ENCODE peak calls at places on chromosomes 13 and 19, in four cellular contexts. G is K562, R is IMR-90, S is PC-9. K is an unnamed sample. For H3K27me3, the result is how much of the 10 kb centered on the place peaks cover.

GRCh38 chr13:113989585-113990300 is 15.9 kb upstream of the C13orf46 start:
- DNase-seq in G (no peak), R (no peak), S (no peak), K (no peak)

GRCh38 chr19:39413903-39414608 is 1.6 kb downstream of the PLEKHG2 start:
- DNase-seq in G (peak), R (peak), S (peak), K (no peak)

GRCh38 chr19:52307275-52307674 is 10.3 kb downstream of the ZNF480 start:
- DNase-seq in G (peak), R (peak), S (no peak), K (no peak)

GRCh38 chr13:79194272-79194671 is 211.8 kb downstream of the RBM26 start:
- DNase-seq in G (no peak), R (no peak), S (no peak), K (no peak)

GRCh38 chr19:41095703-41096102 is 7.5 kb downstream of the CYP2A13 start:
- DNase-seq in G (peak), R (no peak), S (no peak), K (no peak)

GRCh38 chr13:40477623-40478608 is 188.5 kb downstream of the FOXO1 start:
- DNase-seq in G (no peak), R (no peak), S (no peak), K (no peak)

GRCh38 chr13:51645154-51645650 is 60.9 kb downstream of the WDFY2 start:
- DNase-seq in G (no peak), R (peak), S (peak), K (no peak)

GRCh38 chr19:15248106-15248505 is 15.9 kb upstream of the EPHX3 start:
- DNase-seq in G (no peak), R (peak), S (no peak), K (no peak)

GRCh38 chr19:682678-683320 is 6.6 kb downstream of the FSTL3 start:
- DNase-seq in G (no peak), R (no peak), S (no peak), K (no peak)

GRCh38 chr19:10270616-10271394 is at the start of gene ICAM1:
- DNase-seq in G (peak), R (peak), S (peak), K (no peak)

GRCh38 chr13:114059428-114059827 is 73.0 kb downstream of the RASA3 start:
- DNase-seq in G (no peak), R (no peak), S (no peak), K (no peak)

GRCh38 chr19:8512115-8512967 is 1.6 kb downstream of the ZNF414 start:
- DNase-seq in G (peak), R (no peak), S (no peak), K (no peak)

GRCh38 chr13:62371737-62372136 is 956.1 kb upstream of the PCDH20 start:
- DNase-seq in G (no peak), R (no peak), S (no peak), K (no peak)

GRCh38 chr13:108574856-108575255 is 54.6 kb upstream of the MYO16 start:
- DNase-seq in G (no peak), R (no peak), S (no peak), K (no peak)

GRCh38 chr19:49631279-49631588 is 8.7 kb downstream of the RRAS start:
- DNase-seq in G (no peak), R (no peak), S (no peak), K (no peak)

GRCh38 chr13:23902975-23903905 is 5.9 kb upstream of the C1QTNF9B start:
- DNase-seq in G (no peak), R (no peak), S (no peak), K (no peak)

GRCh38 chr19:47615230-47615629 is 6.3 kb downstream of the BICRA start:
- DNase-seq in G (no peak), R (no peak), S (no peak), K (no peak)

GRCh38 chr13:113922412-113923118 is 51.3 kb downstream of the C13orf46 start:
- DNase-seq in G (no peak), R (no peak), S (no peak), K (no peak)

GRCh38 chr13:27270594-27271520 is at the start of gene RASL11A:
- DNase-seq in G (peak), R (peak), S (peak), K (no peak)

GRCh38 chr13:21676611-21677021 is 5.7 kb downstream of the FGF9 start:
- DNase-seq in G (peak), R (no peak), S (no peak), K (no peak)

GRCh38 chr19:35715355-35715809 is 2.4 kb upstream of the KMT2B start:
- DNase-seq in G (no peak), R (no peak), S (no peak), K (no peak)

GRCh38 chr19:6260912-6261636 is 18.7 kb downstream of the MLLT1 start:
- DNase-seq in G (peak), R (peak), S (peak), K (no peak)

GRCh38 chr19:43628646-43629326 is 9.4 kb upstream of the ZNF428 start:
- DNase-seq in G (no peak), R (no peak), S (no peak), K (no peak)

GRCh38 chr13:110017379-110017778 is 231.0 kb upstream of the IRS2 start:
- DNase-seq in G (no peak), R (peak), S (peak), K (peak)

GRCh38 chr19:38445362-38445761 is 11.9 kb downstream of the RYR1 start:
- DNase-seq in G (no peak), R (no peak), S (no peak), K (no peak)

GRCh38 chr19:797528-798414 is 519 bp downstream of the PTBP1 start:
- DNase-seq in G (peak), R (peak), S (peak), K (no peak)

GRCh38 chr13:43023244-43023931 is at the start of gene DNAJC15:
- DNase-seq in G (peak), R (peak), S (peak), K (no peak)

GRCh38 chr13:26460652-26461051 is 96.8 kb upstream of the WASF3 start:
- DNase-seq in G (no peak), R (peak), S (no peak), K (no peak)

GRCh38 chr19:18173054-18173571 is 500 bp upstream of the IFI30 start:
- DNase-seq in G (no peak), R (no peak), S (no peak), K (no peak)

GRCh38 chr13:95191821-95192220 is 109.4 kb downstream of the ABCC4 start:
- DNase-seq in G (peak), R (peak), S (peak), K (peak)

GRCh38 chr13:55977436-55977835 is 1163.3 kb upstream of the PRR20A start:
- DNase-seq in G (no peak), R (no peak), S (no peak), K (no peak)

GRCh38 chr13:76937416-76937815 is 10.9 kb upstream of the ACOD1 start:
- DNase-seq in G (no peak), R (peak), S (peak), K (peak)

GRCh38 chr13:111906816-111907215 is 160.1 kb upstream of the SOX1 start:
- DNase-seq in G (no peak), R (no peak), S (no peak), K (no peak)

DNA sequence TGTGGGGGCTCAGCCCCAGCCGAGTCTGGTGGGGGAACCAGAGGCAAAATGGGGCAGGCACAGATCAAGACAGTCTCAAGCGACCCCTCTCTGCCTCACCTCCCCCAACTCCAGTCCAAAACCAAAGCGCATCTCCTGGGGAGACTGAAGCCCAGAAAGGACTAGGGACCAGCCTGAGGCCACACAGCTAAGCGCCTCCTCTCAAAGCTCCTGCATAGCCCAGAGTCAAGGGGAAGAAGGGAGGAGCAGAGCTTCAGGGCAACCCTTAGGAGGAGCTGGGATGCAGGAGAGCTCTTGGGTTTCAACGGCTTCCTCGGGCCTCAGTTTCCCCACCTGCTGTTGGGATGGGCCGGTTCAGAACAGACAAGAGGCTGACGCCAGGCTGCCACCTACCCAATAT is 19.9 kb upstream of the SEMA6B start:
- DNase-seq in G (no peak), R (no peak), S (no peak), K (no peak)
- H3K27me3 ChIP-seq in G (under half), R (under half), S (under half), K (under half)

GRCh38 chr19:50741179-50741933 is 18.2 kb downstream of the CLEC11A start:
- DNase-seq in G (peak), R (no peak), S (no peak), K (no peak)

GRCh38 chr19:50739841-50740426 is 16.8 kb downstream of the CLEC11A start:
- DNase-seq in G (peak), R (no peak), S (no peak), K (no peak)

GRCh38 chr19:50739132-50739746 is 16.1 kb downstream of the CLEC11A start:
- DNase-seq in G (no peak), R (no peak), S (no peak), K (no peak)

GRCh38 chr19:50736338-50736737 is 13.2 kb downstream of the CLEC11A start:
- DNase-seq in G (no peak), R (no peak), S (no peak), K (no peak)

DNA sequence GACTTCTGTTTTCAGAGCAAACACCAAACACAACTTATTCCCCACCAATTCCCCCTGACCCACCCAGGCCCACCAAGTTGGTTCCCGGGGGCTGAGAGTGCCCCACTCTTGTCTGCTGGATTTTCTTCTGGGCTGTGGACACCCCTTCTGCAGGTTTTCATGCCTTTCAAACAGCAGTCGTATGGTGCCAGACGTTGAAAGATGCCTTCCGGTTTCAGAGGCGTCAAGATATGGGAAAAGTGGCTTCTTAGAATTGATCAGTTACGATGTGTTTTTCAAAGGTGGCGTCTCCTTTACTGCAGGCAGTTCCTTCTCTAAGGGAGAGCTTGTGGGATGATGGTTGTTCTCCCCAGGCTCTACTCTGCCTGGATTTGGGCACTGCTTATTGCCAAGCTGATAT is 12.7 kb downstream of the CLEC11A start:
- DNase-seq in G (no peak), R (no peak), S (no peak), K (no peak)
- H3K27me3 ChIP-seq in G (under half), R (under half), S (half or more), K (under half)

DNA sequence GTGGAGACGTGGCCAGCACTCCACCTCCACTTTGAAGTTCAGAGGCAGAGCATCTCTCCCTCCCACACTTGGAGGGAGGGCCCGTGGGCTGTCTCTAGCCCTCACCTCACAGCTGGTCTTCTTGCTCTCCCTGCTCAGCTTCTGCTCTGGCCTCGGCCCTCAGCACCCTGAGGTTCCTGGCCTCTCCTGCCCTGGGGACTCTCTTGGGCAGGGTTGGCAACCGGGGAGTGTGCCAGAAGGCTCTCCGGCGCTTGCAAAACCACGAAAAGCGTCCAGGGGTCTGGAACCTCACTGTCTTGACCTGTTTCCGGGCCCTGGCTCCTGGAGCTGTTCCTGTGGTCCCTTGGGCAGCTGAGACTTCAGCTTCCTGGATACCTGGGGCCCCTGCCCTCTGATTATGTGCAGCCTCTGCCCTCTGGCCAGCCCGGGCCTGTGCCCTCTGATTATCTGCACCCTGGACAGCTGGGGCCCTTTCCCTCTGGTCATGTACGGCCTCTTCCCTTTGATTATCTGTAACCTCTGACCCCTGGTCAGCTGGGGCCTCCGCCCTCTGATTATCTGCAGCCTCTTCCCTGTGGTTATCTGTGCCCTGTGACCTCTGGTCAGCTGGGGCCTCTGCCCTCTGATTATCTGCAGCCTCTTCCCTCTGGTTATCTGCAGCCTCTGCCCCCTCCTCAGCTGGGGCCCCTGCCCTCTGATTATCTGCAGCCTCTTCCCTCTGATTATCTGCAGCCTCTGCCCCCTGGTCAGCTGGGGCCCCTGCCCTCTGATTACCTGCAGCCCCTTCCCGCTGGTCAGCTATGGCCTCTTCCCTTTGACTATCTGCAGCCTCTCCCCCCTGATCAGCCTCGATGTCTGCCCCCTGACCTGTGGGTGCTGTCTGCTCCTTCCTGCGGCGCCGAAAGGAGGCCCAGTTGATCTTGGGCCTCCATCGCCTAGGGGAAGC is 2.0 kb downstream of the CCDC8 start:
- DNase-seq in G (peak), R (no peak), S (no peak), K (no peak)
- H3K27me3 ChIP-seq in G (under half), R (under half), S (under half), K (under half)

DNA sequence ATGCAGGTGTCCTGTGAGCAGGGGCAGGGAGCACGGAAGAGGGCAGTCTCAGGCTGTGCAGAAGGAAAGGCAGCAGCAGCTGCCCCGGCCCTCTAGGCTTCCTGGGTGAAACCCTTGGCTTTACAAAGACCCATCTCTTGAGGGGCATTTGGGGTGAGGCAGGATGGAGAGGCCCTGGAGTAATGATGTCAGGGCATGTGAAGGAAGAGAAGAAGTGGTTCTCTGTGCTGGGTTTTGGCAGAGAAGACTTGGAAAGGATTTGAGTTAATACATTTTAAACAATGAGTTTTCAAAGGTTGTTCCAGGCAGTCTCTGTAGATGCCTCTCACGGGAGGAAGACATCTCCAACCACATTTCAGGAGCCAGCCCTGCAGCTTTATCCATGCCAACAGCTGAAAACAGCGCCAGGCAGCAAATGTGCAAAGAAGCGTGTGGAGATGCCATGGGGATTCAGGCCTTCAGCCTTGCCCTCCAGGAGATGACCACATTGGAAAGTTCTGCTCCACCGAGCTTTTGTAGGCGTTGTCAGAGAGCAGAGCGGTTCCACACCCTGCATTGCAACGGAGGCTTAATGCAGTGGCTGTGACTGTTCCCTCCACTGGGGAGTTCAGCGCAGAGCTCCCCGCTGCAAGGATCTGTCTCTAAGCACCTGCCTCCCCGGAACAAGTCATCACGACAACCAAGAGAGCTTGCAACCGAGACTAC is 322.9 kb downstream of the UQCRFS1 start:
- DNase-seq in G (no peak), R (no peak), S (no peak), K (no peak)
- H3K27me3 ChIP-seq in G (under half), R (under half), S (half or more), K (under half)

DNA sequence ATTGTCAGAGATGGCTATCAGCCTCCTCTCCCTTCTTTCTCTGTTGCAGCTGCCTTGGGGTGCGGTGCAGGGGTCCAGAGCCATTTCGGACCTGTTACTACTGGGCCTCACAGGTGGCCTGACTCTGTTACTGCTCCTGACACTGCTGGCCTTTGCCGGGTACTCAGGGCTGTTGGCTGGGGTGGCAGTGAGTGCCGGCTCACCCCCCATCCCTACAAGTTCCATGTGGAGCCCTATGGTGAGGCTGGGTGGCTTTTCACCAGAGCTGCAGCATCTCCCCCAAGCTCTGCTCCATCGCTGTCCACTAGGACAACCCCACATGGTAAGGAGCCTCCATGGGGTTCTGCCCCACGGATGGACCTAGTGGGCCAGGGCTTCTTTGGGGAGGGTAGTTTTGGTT is 13.7 kb upstream of the ZNF492 start:
- DNase-seq in G (no peak), R (no peak), S (no peak), K (no peak)
- H3K27me3 ChIP-seq in G (under half), R (under half), S (under half), K (under half)

GRCh38 chr19:50688766-50689165 is 30.8 kb downstream of the SHANK1 start:
- DNase-seq in G (no peak), R (no peak), S (no peak), K (no peak)

GRCh38 chr19:50690439-50690838 is 29.2 kb downstream of the SHANK1 start:
- DNase-seq in G (no peak), R (no peak), S (no peak), K (no peak)

DNA sequence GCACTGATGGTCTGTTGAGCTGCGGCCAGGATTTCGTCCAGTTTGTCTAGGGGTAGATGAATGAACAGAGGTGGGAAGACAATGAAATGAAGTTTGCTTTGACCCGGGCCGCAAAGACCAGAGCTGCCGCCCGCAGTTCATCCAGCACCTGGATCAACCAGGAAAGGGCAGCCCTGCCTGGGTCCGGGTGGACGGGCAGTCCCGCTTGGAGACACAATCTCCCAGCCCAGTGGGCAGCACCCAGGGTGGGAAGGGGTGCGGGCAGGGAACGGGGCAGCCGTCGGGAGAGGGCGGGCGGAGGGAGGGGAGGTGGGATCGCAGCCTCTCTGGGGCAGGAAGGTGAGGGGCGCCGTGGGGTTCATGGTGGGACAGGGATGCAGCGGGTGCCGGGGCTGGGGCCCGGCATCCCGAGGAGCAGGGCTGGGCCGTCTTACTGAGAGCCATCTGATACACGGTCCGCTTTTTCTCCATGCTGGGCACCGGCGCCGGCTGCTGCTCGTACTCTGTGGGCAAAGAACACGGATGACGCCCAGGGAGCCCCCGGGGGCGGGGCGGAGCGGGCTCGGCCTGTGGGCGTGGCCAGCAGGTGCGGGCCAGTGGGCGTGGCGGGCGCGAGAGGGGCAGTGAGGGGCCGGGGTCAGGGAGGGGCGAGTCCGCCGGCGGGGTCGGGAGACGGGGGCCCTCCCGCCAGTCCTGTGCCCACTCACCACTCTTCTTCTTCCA is 33.1 kb downstream of the SHANK1 start:
- DNase-seq in G (no peak), R (no peak), S (no peak), K (no peak)
- H3K27me3 ChIP-seq in G (half or more), R (under half), S (half or more), K (under half)